ENCODE peak calls at places on chromosomes 3 and 15, in ten cellular contexts. L is adipocyte, M is neural progenitor cell, H is WERI-Rb-1, D is brain microvascular endothelial cell, A is AG04450, I is OCI-LY7, Y is AG09309, U is Peyer's patch, X is HepG2. W is an unnamed sample.

GRCh38 chr3:29384640-29385039 is 103.8 kb downstream of the RBMS3 start:
- DNase-seq in U (no peak), Y (peak; percentile 85), M (peak; percentile 8), A (no peak), D (peak; percentile 84), I (no peak), H (no peak), X (no peak), L (peak; percentile 90), W (peak; percentile 86)

GRCh38 chr3:146653978-146654377 is 48.8 kb upstream of the PLSCR5 start:
- DNase-seq in I (no peak), M (no peak), U (no peak), Y (no peak), H (no peak), A (no peak), X (no peak), D (no peak), L (no peak), W (no peak)

GRCh38 chr3:64140651-64141050 is 84.6 kb downstream of the PRICKLE2 start:
- DNase-seq in X (no peak), Y (no peak), M (no peak), H (no peak), A (no peak), D (no peak), L (no peak), I (no peak), U (no peak), W (no peak)

GRCh38 chr15:25177955-25178801 is 223.4 kb downstream of the SNRPN start:
- DNase-seq in L (no peak), H (peak; percentile 3), X (no peak), A (no peak), U (peak; percentile 3), M (no peak), Y (no peak), D (no peak), I (no peak), W (no peak)

GRCh38 chr3:42749025-42749752 is 23.9 kb downstream of the CCDC13 start:
- DNase-seq in U (no peak), I (no peak), A (no peak), H (no peak), M (no peak), Y (no peak), D (no peak), L (no peak), X (no peak), W (no peak)

GRCh38 chr3:125349556-125350165 is 25.5 kb downstream of the ZNF148 start:
- DNase-seq in L (peak; percentile 9), A (no peak), H (no peak), Y (no peak), M (no peak), U (no peak), X (no peak), I (no peak), D (no peak), W (no peak)

GRCh38 chr15:100033140-100033857 is 300.1 kb upstream of the LYSMD4 start:
- DNase-seq in U (no peak), M (no peak), I (no peak), A (no peak), H (no peak), L (no peak), Y (peak; percentile 58), D (no peak), X (no peak), W (no peak)

GRCh38 chr3:71119171-71119570 is 464.4 kb downstream of the FOXP1 start:
- DNase-seq in U (no peak), X (no peak), I (no peak), Y (no peak), L (peak; percentile 27), H (no peak), M (no peak), D (no peak), A (no peak), W (no peak)

DNA sequence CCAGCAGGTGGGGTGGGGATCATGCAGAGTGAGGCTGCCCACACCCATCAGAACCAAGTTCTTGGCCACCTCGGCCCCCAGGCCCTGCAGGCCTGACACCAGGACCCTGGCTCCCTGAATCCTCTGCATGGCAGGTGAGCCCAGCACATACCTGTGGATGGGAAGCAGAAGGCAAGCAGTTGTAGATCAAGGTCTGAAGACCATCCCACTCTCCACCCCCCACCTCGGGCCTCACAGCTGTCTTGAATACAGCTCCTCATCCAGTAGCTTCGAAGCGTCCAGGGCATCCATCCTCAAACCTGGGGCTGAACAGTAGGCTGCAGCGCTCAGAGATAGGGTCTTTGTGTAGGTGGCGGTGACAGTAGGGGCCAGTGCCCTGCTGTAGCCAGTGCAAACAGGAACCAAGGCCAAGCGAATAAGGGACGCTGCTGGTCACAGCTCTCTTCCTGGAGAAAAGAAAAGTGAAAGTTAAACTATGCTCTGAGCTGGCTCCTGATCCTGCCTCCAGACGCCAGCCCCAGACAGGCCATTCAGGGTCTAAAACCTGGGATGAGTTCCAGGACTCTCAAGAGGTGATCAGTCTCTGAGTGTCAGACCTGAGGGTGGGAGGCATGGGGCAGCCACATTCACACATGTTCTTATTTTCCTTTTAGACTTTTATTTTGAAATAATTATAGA is at the start of gene UBA7:
- DNase-seq in L (peak; percentile 84), A (no peak), H (no peak), M (no peak), U (peak; percentile 63), Y (peak; percentile 35), X (peak; percentile 74), D (peak; percentile 55), I (no peak), W (no peak)
- H3K4me3 ChIP-seq in L (peak within 1 kb of the TSS; percentile 86), A (peak within 1 kb of the TSS; percentile 72), H (no peak within 1 kb of the TSS), M (no peak within 1 kb of the TSS), U (peak within 1 kb of the TSS; percentile 51), Y (peak within 1 kb of the TSS; percentile 54), X (peak within 1 kb of the TSS; percentile 67), D (peak within 1 kb of the TSS; percentile 42), I (peak within 1 kb of the TSS; percentile 27), W (peak within 1 kb of the TSS; percentile 45)

DNA sequence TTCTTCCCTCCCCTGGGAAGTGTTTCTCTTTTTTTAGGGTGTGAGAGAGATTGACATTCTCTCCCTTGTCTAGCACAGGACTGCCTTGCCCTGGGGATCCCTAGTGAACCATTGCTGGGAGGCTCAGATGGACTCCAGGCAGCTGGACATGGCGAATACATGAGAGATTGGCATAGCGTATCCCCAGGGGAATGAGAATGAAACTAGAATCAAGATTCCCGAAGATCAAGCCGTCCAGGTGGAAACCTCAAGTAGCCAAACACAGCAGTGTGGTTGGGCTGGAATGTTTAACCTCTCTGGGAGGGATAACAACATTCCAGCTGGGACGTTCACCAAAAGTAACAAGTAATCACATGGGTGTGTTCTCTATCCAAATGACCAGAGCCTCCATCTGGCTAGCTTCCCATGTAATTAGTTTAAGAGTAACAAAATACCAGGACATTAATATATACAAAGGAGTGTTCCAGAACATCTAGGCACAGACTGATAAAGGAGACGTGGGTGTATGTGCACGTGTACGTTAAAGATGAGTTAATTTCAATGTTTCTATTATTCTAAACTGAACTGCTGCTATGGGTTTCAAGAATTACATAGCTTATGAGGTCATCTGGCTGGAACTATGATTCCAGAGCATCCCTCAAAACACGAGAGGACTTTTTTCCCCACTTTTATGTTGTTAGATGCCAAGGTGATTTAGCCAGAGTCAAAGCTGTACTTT is 118.5 kb upstream of the NR2E3 start:
- DNase-seq in A (peak; percentile 93), Y (peak; percentile 21), X (no peak), H (no peak), D (peak; percentile 53), I (no peak), M (peak; percentile 16), U (no peak), L (peak; percentile 64), W (peak; percentile 84)
- H3K4me3 ChIP-seq in A (peak overlapping the region; percentile 26), Y (no peak overlapping the region), X (no peak overlapping the region), H (no peak overlapping the region), D (no peak overlapping the region), I (no peak overlapping the region), M (no peak overlapping the region), U (no peak overlapping the region), L (peak overlapping the region; percentile 51), W (no peak overlapping the region)

DNA sequence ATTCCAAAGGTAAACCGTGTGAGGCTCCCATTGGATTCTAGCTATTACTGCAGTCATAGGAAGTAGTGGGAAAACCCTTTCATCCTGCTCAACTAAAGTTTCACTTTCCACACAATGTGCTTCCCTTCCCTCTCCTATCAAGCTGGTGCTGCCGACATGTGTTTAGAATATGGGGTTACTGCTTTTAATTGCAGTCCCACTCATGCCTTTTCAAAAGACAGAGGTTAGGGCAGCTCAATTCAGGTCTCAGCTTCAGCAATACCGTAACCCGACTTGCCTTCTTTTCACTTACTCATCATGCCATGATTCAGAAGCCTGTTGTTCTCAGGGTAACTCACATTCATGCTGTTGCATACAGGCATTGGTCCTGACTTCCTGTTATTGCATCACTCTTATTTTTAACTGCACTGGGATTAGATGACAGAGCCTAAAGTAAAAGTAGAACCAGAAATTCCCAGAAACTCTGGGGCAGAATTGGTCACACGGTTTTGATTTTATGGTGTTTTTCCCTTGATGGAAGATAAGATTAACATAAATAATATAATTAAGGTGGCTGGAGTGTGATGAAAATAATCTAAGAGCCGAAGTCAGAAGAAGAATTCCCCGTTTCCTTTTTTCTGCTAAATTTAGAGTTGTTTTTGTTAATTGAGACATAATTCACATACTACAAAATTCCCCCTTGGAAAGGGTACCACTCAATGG is 45.7 kb downstream of the C2CD4B start:
- DNase-seq in M (no peak), I (peak; percentile 37), Y (peak; percentile 95), X (peak; percentile 51), H (no peak), A (peak; percentile 78), D (peak; percentile 92), L (peak; percentile 94), U (no peak), W (peak; percentile 94)
- H3K4me3 ChIP-seq in M (no peak overlapping the region), I (peak overlapping the region; percentile 3), Y (peak overlapping the region; percentile 11), X (peak overlapping the region; percentile 32), H (peak overlapping the region; percentile 15), A (peak overlapping the region; percentile 51), D (peak overlapping the region; percentile 13), L (peak overlapping the region; percentile 69), U (no peak overlapping the region), W (peak overlapping the region; percentile 17)

DNA sequence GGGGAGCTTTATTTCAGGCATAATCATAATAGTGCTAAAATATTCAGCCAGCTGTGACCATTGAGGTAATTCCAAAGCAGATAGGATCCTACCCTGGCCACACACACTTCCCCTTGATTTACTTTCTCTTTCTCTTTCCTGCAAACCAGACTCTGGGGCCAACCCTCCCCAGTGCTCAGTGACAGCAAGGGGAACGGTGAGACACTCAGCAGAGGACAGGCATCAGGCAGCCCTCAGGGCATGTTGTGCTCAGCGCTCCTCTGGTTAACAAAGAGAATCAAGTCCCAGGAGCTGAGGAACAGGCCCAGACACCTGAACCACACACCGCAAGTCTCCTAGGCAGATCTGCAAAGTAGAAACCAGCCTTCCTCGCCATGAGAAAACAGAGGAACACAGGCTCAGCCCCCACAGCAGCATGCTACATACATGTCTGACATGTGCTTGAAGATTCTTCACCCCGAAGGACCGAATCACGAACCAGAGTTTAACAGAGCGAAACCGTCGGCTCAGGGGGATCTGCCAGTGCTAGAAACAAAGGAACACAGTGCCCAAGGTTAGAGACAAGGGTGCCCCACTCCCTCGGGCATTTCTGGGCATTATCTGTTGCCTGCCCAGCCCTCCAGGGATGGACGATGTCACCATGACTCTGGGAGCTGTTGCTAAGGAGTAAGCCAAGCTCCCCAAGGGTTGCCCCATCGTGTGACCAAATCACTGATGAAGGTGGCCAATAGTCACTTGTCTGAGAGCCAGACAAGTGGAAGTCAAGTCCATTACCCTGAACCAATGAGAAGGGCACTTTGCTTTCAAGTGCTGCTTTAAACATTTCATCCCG is 17.5 kb downstream of the HDC start:
- DNase-seq in U (peak; percentile 72), A (no peak), X (no peak), D (peak; percentile 16), M (no peak), H (no peak), I (no peak), L (no peak), Y (no peak), W (no peak)
- H3K4me3 ChIP-seq in U (no peak overlapping the region), A (no peak overlapping the region), X (peak overlapping the region; percentile 1), D (no peak overlapping the region), M (no peak overlapping the region), H (no peak overlapping the region), I (no peak overlapping the region), L (no peak overlapping the region), Y (no peak overlapping the region), W (no peak overlapping the region)